ENCODE peak calls at places on chromosomes 1 and 21, in eight cellular contexts. Z, Y, M, R, B, E, T and N are unnamed samples.

GRCh38 chr1:201266774-201267173 is 16.5 kb upstream of the PKP1 start:
- DNase-seq in Z (peak), Y (peak), M (no peak), R (no peak), B (peak), E (no peak), T (peak), N (no peak)

GRCh38 chr1:230591676-230592075 is 50.6 kb upstream of the COG2 start:
- DNase-seq in Z (no peak), Y (no peak), M (no peak), R (no peak), B (no peak), E (no peak), T (no peak), N (no peak)

GRCh38 chr1:86703696-86704455 is 500 bp upstream of the SH3GLB1 start:
- DNase-seq in Z (no peak), Y (no peak), M (peak), R (no peak), B (no peak), E (peak), T (no peak), N (no peak)

GRCh38 chr1:223363057-223363855 is 720 bp downstream of the SUSD4 start:
- DNase-seq in Z (peak), Y (peak), M (peak), R (peak), B (no peak), E (peak), T (no peak), N (no peak)

GRCh38 chr1:59846895-59847282 is 32.1 kb downstream of the HOOK1 start:
- DNase-seq in Z (no peak), Y (no peak), M (no peak), R (no peak), B (no peak), E (no peak), T (no peak), N (no peak)

GRCh38 chr1:206470692-206471414 is 577 bp downstream of the IKBKE start:
- DNase-seq in Z (peak), Y (peak), M (peak), R (peak), B (peak), E (no peak), T (peak), N (peak)

GRCh38 chr1:5717031-5717682 is 275.1 kb downstream of the NPHP4 start:
- DNase-seq in Z (peak), Y (no peak), M (no peak), R (no peak), B (no peak), E (no peak), T (no peak), N (no peak)

GRCh38 chr1:212035835-212036605 is 472 bp downstream of the DTL start:
- DNase-seq in Z (no peak), Y (no peak), M (no peak), R (no peak), B (no peak), E (no peak), T (no peak), N (no peak)

GRCh38 chr1:51569284-51570062 is 47.4 kb upstream of the OSBPL9 start:
- DNase-seq in Z (peak), Y (peak), M (peak), R (no peak), B (peak), E (no peak), T (peak), N (peak)

GRCh38 chr1:43802356-43802755 is 95.0 kb downstream of the ST3GAL3 start:
- DNase-seq in Z (no peak), Y (no peak), M (no peak), R (no peak), B (no peak), E (no peak), T (no peak), N (no peak)

GRCh38 chr1:240226102-240226501 is 134.4 kb downstream of the FMN2 start:
- DNase-seq in Z (no peak), Y (no peak), M (no peak), R (no peak), B (no peak), E (no peak), T (no peak), N (no peak)

GRCh38 chr1:36217667-36218066 is 6.6 kb upstream of the THRAP3 start:
- DNase-seq in Z (peak), Y (no peak), M (peak), R (no peak), B (peak), E (no peak), T (no peak), N (no peak)

GRCh38 chr1:233440952-233441401 is 113.5 kb downstream of the MAP3K21 start:
- DNase-seq in Z (peak), Y (peak), M (peak), R (peak), B (peak), E (peak), T (no peak), N (peak)

GRCh38 chr1:38541223-38541622 is 318.3 kb downstream of the RRAGC start:
- DNase-seq in Z (no peak), Y (no peak), M (no peak), R (no peak), B (no peak), E (no peak), T (no peak), N (no peak)

GRCh38 chr1:10195570-10195969 is 14.8 kb upstream of the KIF1B start:
- DNase-seq in Z (no peak), Y (no peak), M (no peak), R (no peak), B (peak), E (no peak), T (no peak), N (no peak)

GRCh38 chr1:160416369-160416768 is 16.0 kb downstream of the VANGL2 start:
- DNase-seq in Z (peak), Y (peak), M (no peak), R (peak), B (no peak), E (no peak), T (no peak), N (no peak)

GRCh38 chr1:96418969-96419368 is 302.6 kb upstream of the PTBP2 start:
- DNase-seq in Z (no peak), Y (no peak), M (no peak), R (no peak), B (no peak), E (no peak), T (no peak), N (no peak)

GRCh38 chr1:24560361-24560760 is 4.5 kb downstream of the NCMAP start:
- DNase-seq in Z (no peak), Y (no peak), M (no peak), R (no peak), B (no peak), E (no peak), T (no peak), N (no peak)

GRCh38 chr1:39671793-39672550 is at the start of gene NT5C1A:
- DNase-seq in Z (peak), Y (peak), M (peak), R (peak), B (no peak), E (peak), T (no peak), N (no peak)

GRCh38 chr1:238052496-238053266 is 162.0 kb upstream of the ZP4 start:
- DNase-seq in Z (no peak), Y (no peak), M (no peak), R (no peak), B (no peak), E (no peak), T (no peak), N (no peak)

GRCh38 chr1:240000634-240001033 is 91.0 kb upstream of the FMN2 start:
- DNase-seq in Z (no peak), Y (no peak), M (no peak), R (no peak), B (peak), E (no peak), T (peak), N (no peak)

GRCh38 chr21:26447932-26448331 is 125.2 kb downstream of the CYYR1 start:
- DNase-seq in Z (no peak), Y (no peak), M (no peak), R (no peak), B (no peak), E (no peak), T (no peak), N (no peak)

GRCh38 chr1:40861227-40862003 is 748 bp downstream of the CITED4 start:
- DNase-seq in Z (peak), Y (no peak), M (peak), R (peak), B (no peak), E (peak), T (no peak), N (no peak)

GRCh38 chr21:42277593-42277992 is 37.6 kb downstream of the TFF3 start:
- DNase-seq in Z (no peak), Y (no peak), M (no peak), R (no peak), B (no peak), E (no peak), T (no peak), N (no peak)

GRCh38 chr1:85952460-85952859 is 204.1 kb downstream of the COL24A1 start:
- DNase-seq in Z (no peak), Y (no peak), M (no peak), R (no peak), B (no peak), E (no peak), T (peak), N (no peak)

GRCh38 chr1:152899027-152899426 is 9.3 kb upstream of the IVL start:
- DNase-seq in Z (no peak), Y (no peak), M (no peak), R (no peak), B (no peak), E (no peak), T (no peak), N (no peak)

GRCh38 chr1:181366910-181367309 is 116.4 kb upstream of the CACNA1E start:
- DNase-seq in Z (no peak), Y (no peak), M (no peak), R (no peak), B (no peak), E (no peak), T (no peak), N (no peak)

GRCh38 chr1:224492632-224493031 is 58.0 kb upstream of the WDR26 start:
- DNase-seq in Z (no peak), Y (no peak), M (no peak), R (no peak), B (no peak), E (no peak), T (no peak), N (no peak)

GRCh38 chr1:98749152-98749756 is 87.7 kb downstream of the SNX7 start:
- DNase-seq in Z (peak), Y (no peak), M (no peak), R (no peak), B (no peak), E (no peak), T (no peak), N (no peak)

GRCh38 chr1:185244015-185244747 is 72.9 kb downstream of the IVNS1ABP start:
- DNase-seq in Z (peak), Y (no peak), M (no peak), R (no peak), B (peak), E (no peak), T (peak), N (no peak)

GRCh38 chr1:167516404-167517388 is 1.6 kb downstream of the CD247 start:
- DNase-seq in Z (no peak), Y (no peak), M (no peak), R (no peak), B (no peak), E (no peak), T (no peak), N (no peak)

GRCh38 chr21:35697321-35697808 is 363.0 kb downstream of the SETD4 start:
- DNase-seq in Z (no peak), Y (no peak), M (peak), R (no peak), B (peak), E (no peak), T (no peak), N (no peak)

DNA sequence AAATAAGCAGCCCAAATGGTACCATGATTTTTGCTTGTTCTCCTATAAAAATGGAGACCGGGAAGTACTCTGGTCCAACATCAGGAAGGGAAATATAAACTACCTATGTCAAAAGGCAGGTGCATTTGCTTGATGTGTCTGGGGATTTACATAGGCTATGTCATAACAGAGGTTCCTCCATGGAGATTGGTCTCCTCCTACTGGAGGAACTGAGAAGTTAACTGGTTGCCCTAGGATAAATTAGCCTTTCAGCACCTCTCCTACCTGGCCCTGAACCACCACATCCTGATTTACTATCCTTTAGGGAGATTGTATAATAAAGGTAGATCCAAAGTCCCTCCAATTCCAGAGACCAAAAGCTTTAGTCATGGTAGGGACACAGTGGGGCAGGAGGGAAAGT is 1109.3 kb upstream of the B3GALT2 start:
- DNase-seq in Z (peak), Y (peak), M (peak), R (peak), B (peak), E (no peak), T (no peak), N (peak)
- H3K4me3 ChIP-seq in Z (no peak), Y (no peak), M (no peak), R (no peak), B (no peak), E (no peak), T (no peak), N (no peak)

DNA sequence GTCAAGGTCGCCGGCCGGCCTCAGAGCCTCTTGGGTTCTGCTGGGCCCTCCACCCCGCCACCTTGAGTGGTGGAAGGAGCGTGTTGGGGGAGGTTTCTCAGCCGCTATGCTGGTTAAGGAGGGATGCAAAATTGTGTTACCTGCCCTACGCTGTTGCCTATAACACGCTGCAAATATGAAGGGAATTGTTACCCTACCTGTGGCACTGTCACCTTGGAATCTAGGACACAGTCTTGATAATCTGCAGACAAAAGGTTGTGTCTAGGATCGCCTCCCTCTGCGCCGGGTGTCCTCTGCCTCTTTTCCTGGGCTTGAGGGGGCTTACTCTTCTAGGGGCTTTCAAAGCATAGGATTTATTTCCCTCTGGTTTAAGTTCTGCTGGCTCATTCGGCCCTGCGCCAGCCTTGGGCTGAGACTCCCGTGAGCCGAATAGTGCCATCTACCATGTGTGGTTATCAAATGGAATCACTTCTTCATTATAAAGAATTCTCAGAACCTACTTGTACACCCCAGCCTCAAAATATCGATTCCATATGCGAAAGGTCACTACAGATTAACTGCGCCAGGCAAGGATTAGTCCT is 677 bp downstream of the SLC22A15 start:
- DNase-seq in Z (peak), Y (no peak), M (no peak), R (no peak), B (no peak), E (peak), T (no peak), N (no peak)
- H3K4me3 ChIP-seq in Z (peak), Y (peak), M (peak), R (peak), B (peak), E (peak), T (no peak), N (peak)

GRCh38 chr1:205446828-205447227 is 9.0 kb downstream of the BLACAT1 start:
- DNase-seq in Z (no peak), Y (no peak), M (no peak), R (peak), B (no peak), E (no peak), T (no peak), N (no peak)

GRCh38 chr1:205444300-205444930 is 11.4 kb downstream of the BLACAT1 start:
- DNase-seq in Z (no peak), Y (no peak), M (no peak), R (peak), B (no peak), E (peak), T (no peak), N (no peak)

GRCh38 chr1:205444931-205445652 is 10.8 kb downstream of the BLACAT1 start:
- DNase-seq in Z (no peak), Y (no peak), M (no peak), R (peak), B (no peak), E (peak), T (no peak), N (peak)

GRCh38 chr1:205443585-205444299 is 12.1 kb downstream of the BLACAT1 start:
- DNase-seq in Z (no peak), Y (no peak), M (no peak), R (peak), B (no peak), E (no peak), T (no peak), N (no peak)

DNA sequence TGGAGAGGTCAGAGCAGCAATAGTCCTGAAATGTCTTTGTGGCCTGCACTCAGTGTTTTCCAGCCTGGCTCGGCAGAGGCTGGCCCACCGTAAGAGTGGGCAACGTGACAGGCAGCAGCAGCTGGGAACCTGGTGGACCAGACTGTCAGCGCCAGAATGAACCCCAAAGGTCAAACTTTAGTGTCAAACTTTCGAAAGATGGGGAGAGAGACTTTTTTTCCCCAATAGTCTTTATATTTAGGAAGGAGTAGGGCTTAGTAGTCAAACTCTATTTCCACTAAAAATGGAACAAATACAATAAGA is 10.2 kb downstream of the BLACAT1 start:
- DNase-seq in Z (no peak), Y (no peak), M (no peak), R (no peak), B (no peak), E (no peak), T (no peak), N (no peak)
- H3K4me3 ChIP-seq in Z (no peak), Y (no peak), M (no peak), R (peak), B (no peak), E (no peak), T (no peak), N (no peak)

DNA sequence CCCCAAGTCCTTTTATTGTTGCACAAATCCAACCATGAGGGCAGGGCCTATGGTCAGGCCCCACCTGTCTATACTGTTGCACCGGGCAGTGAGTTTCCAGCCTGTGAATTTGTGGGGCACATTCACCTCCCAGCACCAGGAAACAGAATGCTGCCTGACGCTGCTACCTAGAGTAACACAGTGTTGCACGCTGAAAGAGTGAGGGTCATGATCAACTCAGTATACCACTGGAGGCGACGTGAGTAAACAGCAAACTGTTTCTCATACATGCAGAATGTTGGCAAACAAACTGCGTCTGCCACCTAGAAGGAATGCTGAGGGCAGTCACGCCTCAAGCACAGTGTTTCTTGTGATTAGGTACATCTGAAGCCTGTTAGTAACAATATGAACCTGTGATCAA is 13.4 kb upstream of the LRRC47 start:
- DNase-seq in Z (no peak), Y (no peak), M (no peak), R (no peak), B (no peak), E (no peak), T (no peak), N (no peak)
- H3K4me3 ChIP-seq in Z (no peak), Y (no peak), M (no peak), R (no peak), B (no peak), E (no peak), T (no peak), N (no peak)

GRCh38 chr1:247330548-247331171 is 1.0 kb downstream of the ZNF496 start:
- DNase-seq in Z (no peak), Y (peak), M (no peak), R (no peak), B (no peak), E (no peak), T (no peak), N (no peak)
- H3K4me3 ChIP-seq in Z (peak), Y (peak), M (peak), R (peak), B (peak), E (peak), T (peak), N (peak)